ENCODE peak calls at places on chromosomes 7 and 10, in eight cellular contexts. I, G, F, C, E, W, T and D are unnamed samples.

GRCh38 chr10:123275183-123275549 is 121.0 kb downstream of the BUB3 start:
- DNase-seq in I (no peak), G (no peak), F (no peak), C (no peak), E (no peak), W (no peak), T (no peak), D (no peak)

GRCh38 chr10:87845624-87846377 is 17.5 kb downstream of the KLLN start:
- DNase-seq in I (peak), G (no peak), F (peak), C (no peak), E (no peak), W (no peak), T (no peak), D (no peak)

GRCh38 chr7:26583094-26583493 is 281.3 kb downstream of the SKAP2 start:
- DNase-seq in I (no peak), G (no peak), F (no peak), C (no peak), E (no peak), W (no peak), T (no peak), D (no peak)

GRCh38 chr10:86079088-86079487 is 287.5 kb downstream of the GRID1 start:
- DNase-seq in I (peak), G (peak), F (no peak), C (no peak), E (no peak), W (no peak), T (no peak), D (no peak)

GRCh38 chr7:158997471-158997870 is 141.1 kb downstream of the DYNC2I1 start:
- DNase-seq in I (no peak), G (no peak), F (no peak), C (no peak), E (no peak), W (no peak), T (no peak), D (no peak)

GRCh38 chr10:71187197-71187596 is 25.2 kb upstream of the UNC5B start:
- DNase-seq in I (no peak), G (no peak), F (no peak), C (no peak), E (no peak), W (no peak), T (no peak), D (no peak)

GRCh38 chr10:43398939-43399871 is 9.8 kb downstream of the HNRNPF start:
- DNase-seq in I (no peak), G (no peak), F (peak), C (no peak), E (no peak), W (no peak), T (no peak), D (no peak)

GRCh38 chr10:103513383-103514060 is 20.0 kb downstream of the NEURL1 start:
- DNase-seq in I (no peak), G (no peak), F (no peak), C (no peak), E (no peak), W (no peak), T (no peak), D (peak)

GRCh38 chr10:59672150-59672875 is 37.3 kb downstream of the SLC16A9 start:
- DNase-seq in I (no peak), G (no peak), F (no peak), C (no peak), E (no peak), W (no peak), T (no peak), D (no peak)

GRCh38 chr7:31512166-31512565 is 1.7 kb upstream of the ITPRID1 start:
- DNase-seq in I (no peak), G (no peak), F (no peak), C (no peak), E (no peak), W (no peak), T (no peak), D (no peak)

GRCh38 chr10:48452879-48453412 is 146.5 kb downstream of the MAPK8 start:
- DNase-seq in I (no peak), G (no peak), F (no peak), C (peak), E (no peak), W (no peak), T (no peak), D (peak)

GRCh38 chr7:129013048-129013721 is 41.7 kb downstream of the TNPO3 start:
- DNase-seq in I (no peak), G (no peak), F (no peak), C (no peak), E (no peak), W (no peak), T (no peak), D (no peak)

GRCh38 chr7:13577566-13578145 is 411.8 kb downstream of the ETV1 start:
- DNase-seq in I (no peak), G (no peak), F (peak), C (no peak), E (no peak), W (no peak), T (no peak), D (no peak)

GRCh38 chr7:131183611-131184119 is 144.0 kb upstream of the MKLN1 start:
- DNase-seq in I (no peak), G (no peak), F (peak), C (no peak), E (no peak), W (no peak), T (no peak), D (no peak)

GRCh38 chr7:111107576-111107975 is 16.6 kb downstream of the LRRN3 start:
- DNase-seq in I (no peak), G (no peak), F (peak), C (no peak), E (no peak), W (no peak), T (no peak), D (no peak)

GRCh38 chr7:143458263-143458662 is 15.0 kb downstream of the TAS2R60 start:
- DNase-seq in I (no peak), G (no peak), F (peak), C (no peak), E (no peak), W (peak), T (no peak), D (no peak)

GRCh38 chr10:84263716-84264115 is 18.9 kb downstream of the RGR start:
- DNase-seq in I (no peak), G (no peak), F (no peak), C (no peak), E (no peak), W (no peak), T (no peak), D (no peak)

GRCh38 chr7:55099086-55099831 is 80.4 kb downstream of the EGFR start:
- DNase-seq in I (no peak), G (no peak), F (peak), C (no peak), E (no peak), W (peak), T (no peak), D (peak)

GRCh38 chr10:11134411-11134810 is 116.7 kb downstream of the CELF2 start:
- DNase-seq in I (no peak), G (no peak), F (no peak), C (no peak), E (no peak), W (no peak), T (no peak), D (no peak)

GRCh38 chr10:36721851-36722250 is 403.5 kb upstream of the ANKRD30A start:
- DNase-seq in I (no peak), G (peak), F (peak), C (no peak), E (no peak), W (no peak), T (no peak), D (no peak)

DNA sequence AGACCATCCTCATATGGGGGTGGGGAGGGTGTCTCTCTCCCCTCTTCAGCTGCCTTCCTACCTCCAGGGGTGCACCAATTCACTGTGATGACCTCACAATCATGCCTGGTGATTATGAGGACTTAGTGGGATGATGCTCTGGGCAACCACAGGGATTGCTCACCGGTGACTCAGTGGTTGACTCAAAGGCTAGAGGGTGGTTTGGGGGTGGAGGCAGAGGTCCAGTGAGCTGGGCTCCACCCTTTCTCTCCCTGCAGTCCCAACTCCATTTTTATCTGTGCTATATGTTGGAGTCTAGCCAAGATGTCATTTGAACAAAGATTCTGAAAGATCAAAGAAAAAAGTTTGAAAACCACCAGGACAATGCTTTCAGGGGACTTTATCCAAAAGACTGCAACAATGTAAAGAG is 286.9 kb downstream of the KCNMA1 start:
- DNase-seq in I (peak), G (peak), F (peak), C (no peak), E (no peak), W (peak), T (peak), D (no peak)
- TF ChIP-seq CTCF in I (no peak), G (no peak), F (peak), C (no peak), E (no peak), W (no peak), T (no peak), D (no peak)

GRCh38 chr10:15342970-15343369 is 28.1 kb downstream of the FAM171A1 start:
- DNase-seq in I (no peak), G (no peak), F (no peak), C (no peak), E (no peak), W (no peak), T (no peak), D (no peak)

GRCh38 chr10:15345450-15345849 is 25.6 kb downstream of the FAM171A1 start:
- DNase-seq in I (no peak), G (no peak), F (no peak), C (no peak), E (no peak), W (no peak), T (no peak), D (no peak)

GRCh38 chr10:15346440-15347141 is 24.5 kb downstream of the FAM171A1 start:
- DNase-seq in I (no peak), G (no peak), F (peak), C (no peak), E (no peak), W (no peak), T (no peak), D (no peak)

GRCh38 chr10:15344256-15344875 is 26.7 kb downstream of the FAM171A1 start:
- DNase-seq in I (no peak), G (no peak), F (no peak), C (no peak), E (no peak), W (no peak), T (no peak), D (no peak)

DNA sequence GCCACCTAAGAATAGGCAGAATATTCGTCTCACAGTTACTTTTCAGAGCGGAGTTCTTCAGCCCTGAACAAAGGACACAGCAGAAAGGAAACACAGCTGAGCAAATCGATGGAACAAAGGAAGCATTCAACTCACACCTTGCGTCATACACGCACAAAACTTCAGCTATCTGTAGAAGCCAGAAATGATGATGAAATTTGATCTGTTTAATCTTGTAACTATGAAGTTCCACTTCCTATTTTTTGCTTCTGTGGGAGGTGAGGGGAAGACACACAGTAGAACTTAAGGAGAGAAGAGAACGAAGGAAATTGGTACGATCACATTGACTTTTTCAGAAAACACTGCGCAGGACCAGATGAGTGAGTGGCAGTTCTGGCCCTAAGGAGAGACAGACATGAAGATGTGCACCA is 26.2 kb downstream of the FAM171A1 start:
- DNase-seq in I (no peak), G (no peak), F (peak), C (no peak), E (no peak), W (peak), T (peak), D (no peak)
- TF ChIP-seq POLR2A in I (no peak), G (no peak), F (no peak), C (no peak), E (no peak), W (peak), T (no peak), D (no peak)

GRCh38 chr7:1239455-1240295 is 7.0 kb downstream of the UNCX start:
- DNase-seq in I (no peak), G (no peak), F (no peak), C (no peak), E (no peak), W (no peak), T (no peak), D (no peak)
- TF ChIP-seq CTCF in I (no peak), G (no peak), F (no peak), C (no peak), E (no peak), W (no peak), T (no peak), D (no peak)

GRCh38 chr10:110216942-110217341 is 9.5 kb downstream of the MXI1 start:
- DNase-seq in I (no peak), G (no peak), F (no peak), C (no peak), E (no peak), W (no peak), T (no peak), D (no peak)

GRCh38 chr10:110215751-110216150 is 8.3 kb downstream of the MXI1 start:
- DNase-seq in I (no peak), G (no peak), F (no peak), C (no peak), E (no peak), W (no peak), T (no peak), D (no peak)

GRCh38 chr10:110216240-110216639 is 8.8 kb downstream of the MXI1 start:
- DNase-seq in I (no peak), G (no peak), F (no peak), C (no peak), E (no peak), W (no peak), T (no peak), D (no peak)

GRCh38 chr10:110218627-110219026 is 11.2 kb downstream of the MXI1 start:
- DNase-seq in I (no peak), G (no peak), F (no peak), C (no peak), E (no peak), W (no peak), T (no peak), D (no peak)

GRCh38 chr10:110217609-110218008 is 10.2 kb downstream of the MXI1 start:
- DNase-seq in I (no peak), G (no peak), F (no peak), C (no peak), E (no peak), W (no peak), T (no peak), D (no peak)
- TF ChIP-seq POLR2A in I (no peak), G (no peak), F (no peak), C (no peak), E (no peak), W (no peak), T (no peak), D (no peak)

GRCh38 chr10:50613150-50613549 is 10.6 kb downstream of the SGMS1 start:
- DNase-seq in I (no peak), G (no peak), F (no peak), C (no peak), E (no peak), W (no peak), T (no peak), D (no peak)

GRCh38 chr10:50613726-50614443 is 9.9 kb downstream of the SGMS1 start:
- DNase-seq in I (no peak), G (no peak), F (no peak), C (no peak), E (no peak), W (no peak), T (no peak), D (no peak)

GRCh38 chr10:50615654-50616053 is 8.1 kb downstream of the SGMS1 start:
- DNase-seq in I (no peak), G (no peak), F (no peak), C (no peak), E (no peak), W (no peak), T (no peak), D (no peak)

GRCh38 chr10:50618624-50619023 is 5.1 kb downstream of the SGMS1 start:
- DNase-seq in I (no peak), G (no peak), F (no peak), C (no peak), E (no peak), W (no peak), T (no peak), D (no peak)

DNA sequence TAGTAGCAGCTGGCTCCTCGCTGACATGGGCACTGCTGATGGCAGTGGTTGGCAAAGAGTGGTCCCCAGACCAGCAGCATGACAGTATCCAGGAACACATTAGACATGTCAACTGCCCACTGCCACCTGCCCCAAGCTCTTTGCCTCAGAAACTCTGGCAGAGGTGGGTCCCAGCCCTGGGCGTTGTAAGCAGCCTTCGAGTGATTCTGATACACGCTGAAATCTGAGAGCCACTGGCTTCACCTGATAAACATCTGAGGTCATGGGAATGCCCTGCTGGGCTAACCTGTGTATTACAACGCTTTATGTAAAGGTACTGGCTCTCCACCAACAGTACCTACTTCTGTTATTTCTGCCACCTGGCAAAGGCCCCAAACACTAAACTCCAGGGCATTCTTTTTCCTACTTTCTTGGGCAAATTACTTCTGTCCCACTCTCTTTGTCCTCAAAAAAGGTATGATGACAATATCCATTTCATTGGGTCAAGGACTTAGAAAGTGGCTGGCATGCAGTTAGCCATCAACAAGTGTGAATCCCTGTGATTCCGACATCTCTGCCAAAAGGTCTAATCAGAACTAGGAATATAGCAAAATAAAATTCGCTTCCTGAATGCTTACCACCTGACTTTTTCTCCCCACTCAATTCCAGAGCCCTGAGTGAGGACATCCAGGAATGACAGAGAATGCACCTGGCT is 9.2 kb downstream of the SGMS1 start:
- DNase-seq in I (peak), G (no peak), F (no peak), C (no peak), E (no peak), W (no peak), T (no peak), D (no peak)
- TF ChIP-seq CTCF in I (peak), G (no peak), F (no peak), C (peak), E (peak), W (no peak), T (no peak), D (no peak)

GRCh38 chr10:97640174-97640867 is at the start of gene PI4K2A:
- DNase-seq in I (peak), G (peak), F (peak), C (peak), E (peak), W (peak), T (peak), D (peak)
- TF ChIP-seq POLR2A in I (no peak), G (peak), F (peak), C (no peak), E (peak), W (peak), T (peak), D (no peak)

DNA sequence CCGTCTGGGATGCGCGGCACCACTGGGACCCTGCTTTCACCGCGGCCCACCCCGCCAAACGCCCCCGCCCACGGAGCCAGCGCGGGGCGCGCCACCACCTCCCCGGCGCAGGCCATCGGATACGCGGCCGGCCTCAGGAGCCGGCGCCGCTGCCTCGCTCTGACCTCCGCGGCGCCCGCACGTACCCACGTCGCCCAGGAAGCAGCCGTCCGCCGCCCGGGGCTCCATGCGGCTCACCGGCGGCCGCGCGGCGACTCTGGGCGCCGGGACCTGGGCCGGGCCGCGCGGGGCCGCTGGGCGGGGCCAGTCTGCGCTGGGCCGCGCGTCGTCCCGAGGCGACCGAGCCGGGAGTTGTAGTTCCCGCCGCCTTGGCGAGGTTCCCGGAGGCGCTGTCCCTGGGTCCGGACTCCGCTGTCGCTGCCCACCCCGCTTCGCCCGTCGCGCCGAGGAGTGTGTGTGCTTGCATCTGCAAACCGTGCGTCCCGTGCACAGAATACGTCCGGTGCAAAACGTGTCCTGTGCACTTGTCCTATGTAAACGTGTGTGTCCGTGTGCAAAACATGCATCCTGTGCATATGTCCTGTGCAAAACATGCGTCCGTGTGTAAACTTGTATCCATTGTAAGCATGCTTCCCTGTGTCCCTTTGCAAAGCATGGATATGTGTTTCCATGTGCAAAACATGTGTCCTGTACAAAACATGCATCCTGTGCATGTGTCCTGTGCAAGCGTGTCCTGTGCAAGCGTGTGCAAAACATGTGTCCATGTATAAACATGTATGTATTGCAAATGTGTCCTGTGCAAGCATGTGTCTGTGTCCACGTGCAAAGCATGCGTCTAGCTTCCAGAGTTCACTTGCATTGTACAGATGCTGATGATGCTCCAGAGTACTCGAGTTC is at the start of gene ASB13:
- DNase-seq in I (peak), G (peak), F (peak), C (no peak), E (peak), W (no peak), T (peak), D (no peak)
- TF ChIP-seq CTCF in I (no peak), G (no peak), F (no peak), C (no peak), E (no peak), W (no peak), T (no peak), D (no peak)